ENCODE peak calls at places on chromosome 12, in eight cellular contexts. H is heart left ventricle, O is uterus, Q is right lobe of liver, J is K562, W is PC-3, S is ovary, L is HFFc6. N is an unnamed sample.

GRCh38 chr12:72267974-72268373 is 4.2 kb upstream of the TRHDE start:
- DNase-seq in H (no peak), O (no peak), Q (no peak), J (no peak), W (peak), S (no peak), L (no peak), N (peak)

GRCh38 chr12:94284046-94284445 is 135.7 kb downstream of the PLXNC1 start:
- DNase-seq in H (no peak), O (no peak), Q (no peak), J (no peak), W (no peak), S (no peak), L (no peak), N (no peak)

GRCh38 chr12:39124768-39125167 is 219.4 kb upstream of the CPNE8 start:
- DNase-seq in H (no peak), O (no peak), Q (no peak), J (no peak), W (no peak), S (no peak), L (no peak), N (no peak)

GRCh38 chr12:105107497-105108371 is at the start of gene WASHC4:
- DNase-seq in H (peak), O (peak), Q (peak), J (peak), W (peak), S (peak), L (peak), N (peak)

GRCh38 chr12:109099426-109100020 is 2.1 kb downstream of the UNG start:
- DNase-seq in H (no peak), O (no peak), Q (no peak), J (no peak), W (no peak), S (no peak), L (no peak), N (no peak)

GRCh38 chr12:263574-263973 is 938 bp upstream of the SLC6A13 start:
- DNase-seq in H (no peak), O (no peak), Q (no peak), J (no peak), W (peak), S (no peak), L (peak), N (no peak)

GRCh38 chr12:53939141-53940108 is 794 bp downstream of the HOXC13 start:
- DNase-seq in H (no peak), O (no peak), Q (no peak), J (no peak), W (peak), S (no peak), L (no peak), N (peak)

GRCh38 chr12:48050174-48050573 is 45.9 kb upstream of the COL2A1 start:
- DNase-seq in H (no peak), O (no peak), Q (no peak), J (no peak), W (peak), S (no peak), L (no peak), N (no peak)

GRCh38 chr12:127241056-127241830 is 1025.7 kb upstream of the TMEM132C start:
- DNase-seq in H (no peak), O (no peak), Q (peak), J (no peak), W (peak), S (no peak), L (no peak), N (peak)

GRCh38 chr12:57630891-57631433 is 2.0 kb downstream of the B4GALNT1 start:
- DNase-seq in H (no peak), O (no peak), Q (no peak), J (no peak), W (no peak), S (no peak), L (no peak), N (no peak)

GRCh38 chr12:25276199-25276937 is 25.6 kb upstream of the KRAS start:
- DNase-seq in H (no peak), O (peak), Q (peak), J (peak), W (peak), S (no peak), L (peak), N (peak)

GRCh38 chr12:106941481-106942156 is 14.1 kb upstream of the TMEM263 start:
- DNase-seq in H (no peak), O (no peak), Q (no peak), J (peak), W (no peak), S (no peak), L (no peak), N (no peak)

GRCh38 chr12:57607958-57608663 is 3.1 kb upstream of the ARHGEF25 start:
- DNase-seq in H (no peak), O (no peak), Q (no peak), J (no peak), W (no peak), S (no peak), L (no peak), N (no peak)

GRCh38 chr12:120767071-120768024 is 41.7 kb downstream of the ACADS start:
- DNase-seq in H (no peak), O (no peak), Q (no peak), J (no peak), W (no peak), S (no peak), L (no peak), N (no peak)

GRCh38 chr12:11815397-11815796 is 165.9 kb downstream of the ETV6 start:
- DNase-seq in H (no peak), O (no peak), Q (no peak), J (no peak), W (peak), S (no peak), L (no peak), N (no peak)

GRCh38 chr12:72006766-72007165 is 68.1 kb downstream of the TPH2 start:
- DNase-seq in H (no peak), O (no peak), Q (no peak), J (no peak), W (no peak), S (no peak), L (no peak), N (no peak)

GRCh38 chr12:65854629-65855028 is 30.3 kb downstream of the HMGA2 start:
- DNase-seq in H (no peak), O (no peak), Q (no peak), J (no peak), W (no peak), S (no peak), L (peak), N (no peak)

GRCh38 chr12:52714887-52715281 is 11.6 kb upstream of the KRT77 start:
- DNase-seq in H (no peak), O (no peak), Q (no peak), J (no peak), W (no peak), S (no peak), L (no peak), N (no peak)

GRCh38 chr12:52716061-52716460 is 12.7 kb upstream of the KRT77 start:
- DNase-seq in H (no peak), O (no peak), Q (no peak), J (no peak), W (no peak), S (no peak), L (no peak), N (no peak)

GRCh38 chr12:52710744-52711143 is 7.4 kb upstream of the KRT77 start:
- DNase-seq in H (no peak), O (no peak), Q (no peak), J (no peak), W (no peak), S (no peak), L (no peak), N (no peak)

GRCh38 chr12:52713960-52714886 is 10.9 kb upstream of the KRT77 start:
- DNase-seq in H (no peak), O (no peak), Q (no peak), J (peak), W (no peak), S (no peak), L (no peak), N (no peak)

GRCh38 chr12:52715416-52715815 is 12.1 kb upstream of the KRT77 start:
- DNase-seq in H (no peak), O (no peak), Q (no peak), J (peak), W (peak), S (no peak), L (no peak), N (no peak)
- TF ChIP-seq CTCF in H (no peak), O (no peak), Q (no peak), J (peak), W (peak), S (no peak), L (peak), N (no peak)

DNA sequence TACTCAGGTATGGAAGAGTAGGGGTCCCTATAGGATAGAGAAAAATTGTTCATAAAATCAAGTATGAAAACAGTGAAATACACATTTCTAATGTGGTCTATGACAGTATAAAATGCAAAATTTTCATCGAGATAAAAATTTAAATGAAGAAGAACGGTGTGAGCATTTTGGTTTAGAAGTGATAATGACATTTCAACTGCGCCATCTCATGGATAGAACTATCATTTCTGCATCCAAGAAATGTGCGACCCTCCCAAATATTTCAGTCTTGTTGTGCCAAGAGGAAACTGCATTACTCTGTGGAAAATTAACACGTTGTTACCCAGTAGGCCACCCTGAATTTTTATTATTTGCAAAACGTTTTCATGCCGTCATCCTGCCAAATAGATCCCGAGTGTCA is 108.8 kb downstream of the CRACR2A start:
- DNase-seq in H (no peak), O (no peak), Q (no peak), J (no peak), W (no peak), S (no peak), L (no peak), N (no peak)
- TF ChIP-seq CTCF in H (no peak), O (no peak), Q (no peak), J (no peak), W (peak), S (peak), L (peak), N (no peak)

DNA sequence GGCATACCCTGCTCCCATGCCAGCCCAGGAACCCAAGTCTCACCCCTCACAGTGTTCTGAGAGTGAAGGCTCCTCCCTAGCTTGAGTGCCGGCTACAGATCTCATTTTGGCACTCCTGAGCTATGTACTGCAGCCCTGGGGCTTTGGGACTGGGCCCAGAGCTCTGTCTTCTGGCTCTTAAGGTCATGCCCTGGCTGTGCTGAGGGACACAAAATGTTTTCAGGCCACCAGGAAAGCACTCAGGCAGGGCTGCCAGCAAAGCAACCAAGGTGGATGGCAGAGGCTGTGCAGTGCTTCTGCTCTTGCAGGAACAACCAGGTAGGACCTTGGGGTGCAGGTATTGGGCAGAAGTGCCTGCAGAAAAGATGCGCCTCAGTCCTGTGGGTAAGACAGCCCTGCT is 564.0 kb downstream of the SLC6A15 start:
- DNase-seq in H (no peak), O (no peak), Q (no peak), J (no peak), W (no peak), S (no peak), L (no peak), N (no peak)
- TF ChIP-seq CTCF in H (no peak), O (no peak), Q (no peak), J (no peak), W (no peak), S (no peak), L (no peak), N (no peak)

GRCh38 chr12:123690191-123690840 is 19.4 kb downstream of the TCTN2 start:
- DNase-seq in H (no peak), O (no peak), Q (no peak), J (no peak), W (no peak), S (no peak), L (no peak), N (no peak)
- TF ChIP-seq CTCF in H (no peak), O (no peak), Q (no peak), J (no peak), W (no peak), S (no peak), L (no peak), N (no peak)

GRCh38 chr12:116737774-116738657 is at the start of the genes RNFT2 and SPRING1:
- DNase-seq in H (peak), O (peak), Q (peak), J (peak), W (peak), S (peak), L (peak), N (peak)
- TF ChIP-seq CTCF in H (peak), O (peak), Q (no peak), J (no peak), W (peak), S (no peak), L (peak), N (no peak)

GRCh38 chr12:102973583-102973982 is 16.1 kb downstream of the ASCL1 start:
- DNase-seq in H (no peak), O (no peak), Q (no peak), J (no peak), W (no peak), S (no peak), L (no peak), N (no peak)

GRCh38 chr12:102978316-102978715 is 20.8 kb downstream of the ASCL1 start:
- DNase-seq in H (no peak), O (no peak), Q (no peak), J (no peak), W (no peak), S (no peak), L (no peak), N (no peak)

GRCh38 chr12:102971227-102971626 is 13.8 kb downstream of the ASCL1 start:
- DNase-seq in H (no peak), O (no peak), Q (no peak), J (no peak), W (no peak), S (no peak), L (no peak), N (no peak)

GRCh38 chr12:102980350-102980749 is 22.9 kb downstream of the ASCL1 start:
- DNase-seq in H (no peak), O (no peak), Q (no peak), J (no peak), W (no peak), S (no peak), L (no peak), N (no peak)

DNA sequence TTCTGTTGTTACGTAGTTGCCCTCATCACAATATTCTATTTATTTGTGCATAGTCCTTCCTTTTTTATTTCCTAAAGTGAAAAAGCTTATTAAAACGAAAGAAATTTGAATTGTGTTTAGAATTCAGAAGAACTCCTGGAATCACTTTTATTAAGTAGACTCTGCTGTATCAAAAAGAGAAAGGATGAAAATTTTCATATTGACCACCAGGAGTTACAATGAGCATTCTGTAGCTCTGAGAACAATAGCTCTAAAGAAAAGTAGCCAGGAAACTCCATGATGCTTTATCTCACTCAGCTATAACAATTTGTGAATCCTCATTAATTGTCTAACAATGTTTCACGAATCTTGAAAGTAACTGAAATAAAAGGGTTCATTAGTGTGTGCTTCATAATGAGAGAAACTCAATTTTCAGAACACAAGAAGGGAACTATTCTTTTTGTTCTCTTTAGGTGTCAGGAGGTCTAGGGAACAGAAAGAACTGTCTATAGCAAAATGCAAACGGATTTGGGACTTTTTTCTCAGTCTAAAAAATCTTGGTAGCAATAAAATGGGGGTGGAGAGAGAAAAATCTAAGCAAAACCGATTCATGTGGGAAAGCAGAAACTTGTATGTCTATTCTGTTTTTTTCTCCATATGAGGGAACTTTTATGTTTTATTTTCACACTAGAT is 19.3 kb downstream of the ASCL1 start:
- DNase-seq in H (no peak), O (no peak), Q (no peak), J (no peak), W (no peak), S (no peak), L (no peak), N (no peak)
- TF ChIP-seq CTCF in H (no peak), O (no peak), Q (no peak), J (no peak), W (peak), S (no peak), L (no peak), N (no peak)